ENCODE peak calls at places on chromosomes 7 and 10, in seven cellular contexts. One of them, this sample, is unnamed.

GRCh38 chr7:40237731-40238130 is 102.9 kb downstream of the SUGCT start:
- DNase-seq in astrocyte: no peak
- DNase-seq in nephron progenitor cell: no peak
- DNase-seq in astrocyte of the cerebellum: no peak
- DNase-seq in GM13977: no peak
- DNase-seq in choroid plexus epithelial cell: no peak
- DNase-seq in progenitor cell of endocrine pancreas: no peak
- DNase-seq in this sample: no peak

GRCh38 chr10:86064931-86065662 is 301.5 kb downstream of the GRID1 start:
- DNase-seq in astrocyte: no peak
- DNase-seq in nephron progenitor cell: no peak
- DNase-seq in astrocyte of the cerebellum: no peak
- DNase-seq in GM13977: no peak
- DNase-seq in choroid plexus epithelial cell: no peak
- DNase-seq in progenitor cell of endocrine pancreas: no peak
- DNase-seq in this sample: no peak

GRCh38 chr7:131431289-131431688 is 103.6 kb downstream of the MKLN1 start:
- DNase-seq in astrocyte: peak
- DNase-seq in nephron progenitor cell: no peak
- DNase-seq in astrocyte of the cerebellum: peak
- DNase-seq in GM13977: no peak
- DNase-seq in choroid plexus epithelial cell: peak
- DNase-seq in progenitor cell of endocrine pancreas: no peak
- DNase-seq in this sample: no peak

GRCh38 chr10:107502263-107502979 is 337.9 kb upstream of the SORCS1 start:
- DNase-seq in astrocyte: no peak
- DNase-seq in nephron progenitor cell: no peak
- DNase-seq in astrocyte of the cerebellum: no peak
- DNase-seq in GM13977: no peak
- DNase-seq in choroid plexus epithelial cell: no peak
- DNase-seq in progenitor cell of endocrine pancreas: no peak
- DNase-seq in this sample: no peak

GRCh38 chr7:13231216-13231615 is 543.8 kb downstream of the ARL4A start:
- DNase-seq in astrocyte: no peak
- DNase-seq in nephron progenitor cell: peak
- DNase-seq in astrocyte of the cerebellum: no peak
- DNase-seq in GM13977: no peak
- DNase-seq in choroid plexus epithelial cell: no peak
- DNase-seq in progenitor cell of endocrine pancreas: no peak
- DNase-seq in this sample: no peak

GRCh38 chr7:85806321-85806720 is 619.5 kb upstream of the SEMA3D start:
- DNase-seq in astrocyte: no peak
- DNase-seq in nephron progenitor cell: no peak
- DNase-seq in astrocyte of the cerebellum: no peak
- DNase-seq in GM13977: no peak
- DNase-seq in choroid plexus epithelial cell: no peak
- DNase-seq in progenitor cell of endocrine pancreas: no peak
- DNase-seq in this sample: no peak

GRCh38 chr7:135923700-135924261 is 53.4 kb downstream of the MTPN start:
- DNase-seq in astrocyte: peak
- DNase-seq in nephron progenitor cell: no peak
- DNase-seq in astrocyte of the cerebellum: peak
- DNase-seq in GM13977: no peak
- DNase-seq in choroid plexus epithelial cell: peak
- DNase-seq in progenitor cell of endocrine pancreas: no peak
- DNase-seq in this sample: no peak

GRCh38 chr10:11724938-11725776 is 17.0 kb upstream of the ECHDC3 start:
- DNase-seq in astrocyte: peak
- DNase-seq in nephron progenitor cell: no peak
- DNase-seq in astrocyte of the cerebellum: peak
- DNase-seq in GM13977: peak
- DNase-seq in choroid plexus epithelial cell: peak
- DNase-seq in progenitor cell of endocrine pancreas: no peak
- DNase-seq in this sample: peak

GRCh38 chr7:7054252-7054830 is 128.0 kb upstream of the C1GALT1 start:
- DNase-seq in astrocyte: no peak
- DNase-seq in nephron progenitor cell: no peak
- DNase-seq in astrocyte of the cerebellum: no peak
- DNase-seq in GM13977: no peak
- DNase-seq in choroid plexus epithelial cell: no peak
- DNase-seq in progenitor cell of endocrine pancreas: no peak
- DNase-seq in this sample: no peak

GRCh38 chr10:1054684-1055083 is 1.5 kb upstream of the WDR37 start:
- DNase-seq in astrocyte: no peak
- DNase-seq in nephron progenitor cell: no peak
- DNase-seq in astrocyte of the cerebellum: no peak
- DNase-seq in GM13977: no peak
- DNase-seq in choroid plexus epithelial cell: no peak
- DNase-seq in progenitor cell of endocrine pancreas: no peak
- DNase-seq in this sample: no peak

GRCh38 chr7:40747856-40748255 is 613.1 kb downstream of the SUGCT start:
- DNase-seq in astrocyte: no peak
- DNase-seq in nephron progenitor cell: no peak
- DNase-seq in astrocyte of the cerebellum: no peak
- DNase-seq in GM13977: no peak
- DNase-seq in choroid plexus epithelial cell: no peak
- DNase-seq in progenitor cell of endocrine pancreas: no peak
- DNase-seq in this sample: no peak

GRCh38 chr10:48608279-48608681 is 3.4 kb upstream of the ARHGAP22 start:
- DNase-seq in astrocyte: no peak
- DNase-seq in nephron progenitor cell: peak
- DNase-seq in astrocyte of the cerebellum: no peak
- DNase-seq in GM13977: peak
- DNase-seq in choroid plexus epithelial cell: peak
- DNase-seq in progenitor cell of endocrine pancreas: peak
- DNase-seq in this sample: no peak

GRCh38 chr10:24820616-24821015 is 96.9 kb upstream of the ARHGAP21 start:
- DNase-seq in astrocyte: peak
- DNase-seq in nephron progenitor cell: no peak
- DNase-seq in astrocyte of the cerebellum: no peak
- DNase-seq in GM13977: no peak
- DNase-seq in choroid plexus epithelial cell: no peak
- DNase-seq in progenitor cell of endocrine pancreas: no peak
- DNase-seq in this sample: no peak

GRCh38 chr7:106563466-106564150 is 97.3 kb downstream of the CCDC71L start:
- DNase-seq in astrocyte: no peak
- DNase-seq in nephron progenitor cell: no peak
- DNase-seq in astrocyte of the cerebellum: no peak
- DNase-seq in GM13977: no peak
- DNase-seq in choroid plexus epithelial cell: peak
- DNase-seq in progenitor cell of endocrine pancreas: no peak
- DNase-seq in this sample: no peak

GRCh38 chr7:80829527-80829926 is 89.3 kb downstream of the SEMA3C start:
- DNase-seq in astrocyte: peak
- DNase-seq in nephron progenitor cell: no peak
- DNase-seq in astrocyte of the cerebellum: no peak
- DNase-seq in GM13977: no peak
- DNase-seq in choroid plexus epithelial cell: peak
- DNase-seq in progenitor cell of endocrine pancreas: no peak
- DNase-seq in this sample: no peak

DNA sequence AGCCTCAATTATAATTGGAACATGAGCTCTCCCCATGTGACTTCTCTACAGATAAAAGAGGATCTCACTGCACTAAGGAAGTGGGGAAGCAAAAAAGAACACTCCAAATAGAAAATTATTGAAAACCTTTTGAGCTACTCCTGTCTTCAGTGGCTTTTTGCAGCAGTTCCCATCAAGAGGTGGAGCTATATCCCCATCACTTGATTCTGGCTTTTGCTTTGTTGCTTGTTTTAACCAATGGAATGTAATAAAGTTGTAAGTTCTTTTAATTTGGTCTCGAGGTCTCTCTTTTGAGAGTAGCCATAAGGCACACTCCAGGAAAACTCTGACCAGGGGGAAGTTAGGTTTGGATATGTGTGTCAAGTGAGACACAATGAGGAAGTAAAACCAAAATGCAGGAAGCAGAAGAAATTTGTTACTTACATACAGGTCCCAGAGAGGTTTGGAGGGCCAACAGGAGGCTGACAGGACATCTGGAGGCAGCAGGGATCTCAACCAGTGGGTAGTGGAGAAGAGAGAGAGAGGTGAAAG is 569.4 kb downstream of the HTR7 start:
- DNase-seq in astrocyte: peak
- DNase-seq in nephron progenitor cell: no peak
- DNase-seq in astrocyte of the cerebellum: peak
- DNase-seq in GM13977: no peak
- DNase-seq in choroid plexus epithelial cell: peak
- DNase-seq in progenitor cell of endocrine pancreas: no peak
- DNase-seq in this sample: no peak
- TF ChIP-seq CTCF in astrocyte: peak
- TF ChIP-seq CTCF in nephron progenitor cell: no peak
- TF ChIP-seq CTCF in astrocyte of the cerebellum: peak
- TF ChIP-seq CTCF in GM13977: no peak
- TF ChIP-seq CTCF in choroid plexus epithelial cell: peak
- TF ChIP-seq CTCF in progenitor cell of endocrine pancreas: no peak
- TF ChIP-seq CTCF in this sample: peak

DNA sequence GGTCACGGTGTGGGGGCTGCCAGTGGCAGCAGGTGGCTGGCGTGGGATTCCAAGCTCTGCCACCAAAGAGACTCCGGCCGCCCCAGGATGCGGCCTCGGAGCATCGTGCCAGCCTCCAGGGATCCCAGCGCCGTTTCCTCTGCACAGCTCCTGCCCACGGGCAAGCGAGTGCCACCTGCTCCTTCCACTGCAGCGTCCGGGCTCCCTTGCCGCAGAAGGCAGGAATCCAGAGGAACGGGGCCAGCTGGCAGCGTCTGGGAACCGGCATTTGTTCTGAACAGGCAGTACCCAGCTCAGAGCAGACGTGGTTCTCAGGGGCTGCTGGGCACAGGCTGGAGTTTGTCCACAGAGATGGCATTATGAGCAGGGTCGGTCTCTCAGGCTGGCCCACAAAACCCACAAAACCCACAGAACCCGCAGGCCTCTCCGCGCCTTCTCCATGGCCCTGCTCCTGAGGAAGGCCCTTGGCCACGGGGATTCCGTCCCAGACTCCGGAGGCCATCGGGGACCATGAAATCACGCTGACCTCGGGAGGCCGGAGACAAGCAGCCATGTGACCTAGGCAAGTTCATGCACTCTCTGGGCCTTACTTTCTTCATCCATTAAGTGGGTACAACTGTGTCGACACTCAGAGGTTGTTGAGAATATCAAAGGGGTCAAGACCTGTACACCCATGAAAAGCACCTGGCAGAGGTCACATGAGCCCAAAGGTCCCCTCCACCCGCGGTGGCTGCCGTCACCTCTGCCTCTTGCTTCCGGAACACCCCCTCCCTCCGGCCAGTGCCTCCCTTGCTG is 72.1 kb upstream of the TNRC18 start:
- DNase-seq in astrocyte: no peak
- DNase-seq in nephron progenitor cell: no peak
- DNase-seq in astrocyte of the cerebellum: no peak
- DNase-seq in GM13977: no peak
- DNase-seq in choroid plexus epithelial cell: no peak
- DNase-seq in progenitor cell of endocrine pancreas: no peak
- DNase-seq in this sample: no peak
- TF ChIP-seq CTCF in astrocyte: no peak
- TF ChIP-seq CTCF in nephron progenitor cell: no peak
- TF ChIP-seq CTCF in astrocyte of the cerebellum: no peak
- TF ChIP-seq CTCF in GM13977: no peak
- TF ChIP-seq CTCF in choroid plexus epithelial cell: no peak
- TF ChIP-seq CTCF in progenitor cell of endocrine pancreas: no peak
- TF ChIP-seq CTCF in this sample: no peak

GRCh38 chr7:66948480-66949109 is 27.6 kb downstream of the TMEM248 start:
- DNase-seq in astrocyte: no peak
- DNase-seq in nephron progenitor cell: no peak
- DNase-seq in astrocyte of the cerebellum: no peak
- DNase-seq in GM13977: no peak
- DNase-seq in choroid plexus epithelial cell: no peak
- DNase-seq in progenitor cell of endocrine pancreas: no peak
- DNase-seq in this sample: no peak
- TF ChIP-seq CTCF in astrocyte: no peak
- TF ChIP-seq CTCF in nephron progenitor cell: no peak
- TF ChIP-seq CTCF in astrocyte of the cerebellum: no peak
- TF ChIP-seq CTCF in GM13977: no peak
- TF ChIP-seq CTCF in choroid plexus epithelial cell: no peak
- TF ChIP-seq CTCF in progenitor cell of endocrine pancreas: no peak
- TF ChIP-seq CTCF in this sample: no peak

DNA sequence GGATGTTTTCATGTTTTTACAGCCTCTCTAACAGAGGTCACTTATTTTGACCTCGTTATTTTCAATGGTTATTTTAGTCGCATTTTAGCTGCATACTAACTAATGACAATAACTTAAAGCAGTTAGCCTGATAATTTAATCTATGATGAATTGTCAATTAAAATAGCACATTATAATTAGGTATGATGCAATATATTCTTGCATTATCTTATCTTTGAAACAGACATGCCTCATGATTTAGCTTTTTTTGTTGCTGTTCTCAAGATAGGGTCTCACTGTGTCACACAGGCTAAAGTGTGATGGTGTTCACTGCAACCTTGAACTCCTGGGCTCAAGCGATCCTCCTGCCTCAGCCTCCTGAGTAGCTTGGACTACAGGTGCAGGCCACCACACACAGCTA is 126.4 kb downstream of the KBTBD2 start:
- DNase-seq in astrocyte: no peak
- DNase-seq in nephron progenitor cell: no peak
- DNase-seq in astrocyte of the cerebellum: no peak
- DNase-seq in GM13977: no peak
- DNase-seq in choroid plexus epithelial cell: no peak
- DNase-seq in progenitor cell of endocrine pancreas: no peak
- DNase-seq in this sample: no peak
- TF ChIP-seq CTCF in astrocyte: no peak
- TF ChIP-seq CTCF in nephron progenitor cell: no peak
- TF ChIP-seq CTCF in astrocyte of the cerebellum: no peak
- TF ChIP-seq CTCF in GM13977: no peak
- TF ChIP-seq CTCF in choroid plexus epithelial cell: no peak
- TF ChIP-seq CTCF in progenitor cell of endocrine pancreas: no peak
- TF ChIP-seq CTCF in this sample: no peak